ENCODE peak calls at places on chromosomes 11 and 22, in four cellular contexts. V is Caco-2, G is breast epithelium, Y is spleen. D is an unnamed sample.

GRCh38 chr22:32760815-32761214 is 40.7 kb upstream of the TIMP3 start:
- DNase-seq in V (no peak), G (no peak), Y (no peak), D (no peak)

GRCh38 chr11:44171518-44171917 is 76.0 kb downstream of the EXT2 start:
- DNase-seq in V (no peak), G (no peak), Y (no peak), D (no peak)

GRCh38 chr22:39960791-39961746 is 872 bp downstream of the TMA7B start:
- DNase-seq in V (no peak), G (no peak), Y (peak), D (no peak)

GRCh38 chr22:27825174-27825573 is 23.6 kb upstream of the MN1 start:
- DNase-seq in V (no peak), G (no peak), Y (no peak), D (no peak)

GRCh38 chr22:29383740-29384139 is 4.6 kb downstream of the AP1B1 start:
- DNase-seq in V (peak), G (no peak), Y (no peak), D (no peak)

GRCh38 chr11:10982695-10983492 is 125.0 kb upstream of the ZBED5 start:
- DNase-seq in V (no peak), G (no peak), Y (no peak), D (no peak)

GRCh38 chr22:23389271-23390071 is 190.6 kb downstream of the IGLL1 start:
- DNase-seq in V (no peak), G (no peak), Y (no peak), D (no peak)

GRCh38 chr22:47836957-47837356 is 1074.5 kb downstream of the TBC1D22A start:
- DNase-seq in V (no peak), G (no peak), Y (no peak), D (no peak)

GRCh38 chr11:92192141-92192540 is 32.5 kb upstream of the FAT3 start:
- DNase-seq in V (no peak), G (no peak), Y (no peak), D (no peak)

GRCh38 chr22:28942801-28943500 is 59.6 kb downstream of the ZNRF3 start:
- DNase-seq in V (no peak), G (no peak), Y (no peak), D (no peak)

GRCh38 chr22:41919357-41920224 is 4.7 kb upstream of the SHISA8 start:
- DNase-seq in V (no peak), G (no peak), Y (peak), D (peak)

GRCh38 chr11:10606536-10607208 is 38.2 kb upstream of the LYVE1 start:
- DNase-seq in V (no peak), G (no peak), Y (no peak), D (no peak)

GRCh38 chr22:35328472-35328885 is 28.8 kb downstream of the TOM1 start:
- DNase-seq in V (no peak), G (peak), Y (peak), D (peak)

GRCh38 chr11:120022617-120023016 is 115.3 kb downstream of the TRIM29 start:
- DNase-seq in V (no peak), G (no peak), Y (no peak), D (no peak)

GRCh38 chr22:42978453-42979103 is 36.4 kb downstream of the PACSIN2 start:
- DNase-seq in V (no peak), G (no peak), Y (no peak), D (no peak)

GRCh38 chr11:23078289-23078971 is 218.2 kb upstream of the CCDC179 start:
- DNase-seq in V (no peak), G (no peak), Y (no peak), D (no peak)

GRCh38 chr11:39236916-39237315 is 2222.5 kb downstream of the LRRC4C start:
- DNase-seq in V (no peak), G (no peak), Y (no peak), D (no peak)

GRCh38 chr11:104946907-104947306 is 21.5 kb downstream of the CASP4 start:
- DNase-seq in V (no peak), G (no peak), Y (no peak), D (no peak)

GRCh38 chr22:47090591-47091240 is 328.3 kb downstream of the TBC1D22A start:
- DNase-seq in V (no peak), G (no peak), Y (no peak), D (no peak)

GRCh38 chr11:130827697-130828377 is 88.4 kb downstream of the SNX19 start:
- DNase-seq in V (peak), G (peak), Y (peak), D (no peak)

GRCh38 chr11:119992171-119993051 is 145.5 kb downstream of the TRIM29 start:
- DNase-seq in V (no peak), G (no peak), Y (peak), D (peak)

DNA sequence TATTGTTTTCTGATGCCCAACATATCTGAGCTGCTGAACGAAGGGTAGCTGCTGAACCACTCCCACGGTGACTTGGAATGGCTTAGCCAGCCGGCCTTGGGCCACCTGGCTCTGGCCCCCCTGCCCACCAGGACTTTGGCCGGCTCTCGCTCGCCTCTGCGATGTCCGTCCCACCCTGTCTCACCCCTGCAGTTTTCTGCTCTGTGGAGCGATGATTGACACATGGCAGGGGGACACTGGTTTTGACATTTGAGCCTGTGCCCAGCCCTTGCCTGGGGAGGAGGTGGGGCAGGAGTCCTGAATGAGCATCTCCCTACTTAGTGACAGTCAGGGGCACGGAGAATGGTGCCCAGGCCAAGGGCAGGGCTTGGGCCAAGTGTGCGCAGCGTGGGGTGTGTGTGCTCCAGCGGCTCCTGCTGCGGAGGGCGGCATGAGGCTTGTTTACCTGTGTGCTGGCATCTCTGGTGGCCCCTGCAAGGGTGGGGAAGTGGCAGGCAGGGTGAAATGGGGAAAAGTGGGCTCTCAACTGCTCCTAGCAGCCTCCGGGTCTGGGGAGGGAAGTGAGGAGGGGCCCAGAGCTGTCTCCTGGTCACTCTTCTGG is 15.7 kb upstream of the CDKN1C start:
- DNase-seq in V (no peak), G (no peak), Y (peak), D (no peak)
- H3K4me3 ChIP-seq in V (peak), G (peak), Y (peak), D (peak)

GRCh38 chr11:74694136-74694535 is 37.1 kb downstream of the CHRDL2 start:
- DNase-seq in V (no peak), G (no peak), Y (no peak), D (no peak)
- TF ChIP-seq CTCF in V (peak), G (no peak), Y (no peak), D (no peak)

GRCh38 chr11:61888043-61888442 is 3.3 kb downstream of the FADS3 start:
- DNase-seq in V (no peak), G (peak), Y (no peak), D (peak)
- H3K4me3 ChIP-seq in V (no peak), G (no peak), Y (no peak), D (no peak)

GRCh38 chr11:128705124-128705920 is 11.4 kb downstream of the FLI1 start:
- DNase-seq in V (no peak), G (no peak), Y (no peak), D (no peak)

GRCh38 chr11:128708660-128709059 is 14.8 kb downstream of the FLI1 start:
- DNase-seq in V (no peak), G (no peak), Y (no peak), D (no peak)

GRCh38 chr11:128707671-128708070 is 13.8 kb downstream of the FLI1 start:
- DNase-seq in V (no peak), G (no peak), Y (no peak), D (no peak)

GRCh38 chr11:128711136-128711535 is 17.3 kb downstream of the FLI1 start:
- DNase-seq in V (no peak), G (no peak), Y (no peak), D (no peak)

GRCh38 chr11:128709402-128709801 is 15.5 kb downstream of the FLI1 start:
- DNase-seq in V (no peak), G (no peak), Y (no peak), D (no peak)
- TF ChIP-seq CTCF in V (no peak), G (no peak), Y (no peak), D (no peak)

DNA sequence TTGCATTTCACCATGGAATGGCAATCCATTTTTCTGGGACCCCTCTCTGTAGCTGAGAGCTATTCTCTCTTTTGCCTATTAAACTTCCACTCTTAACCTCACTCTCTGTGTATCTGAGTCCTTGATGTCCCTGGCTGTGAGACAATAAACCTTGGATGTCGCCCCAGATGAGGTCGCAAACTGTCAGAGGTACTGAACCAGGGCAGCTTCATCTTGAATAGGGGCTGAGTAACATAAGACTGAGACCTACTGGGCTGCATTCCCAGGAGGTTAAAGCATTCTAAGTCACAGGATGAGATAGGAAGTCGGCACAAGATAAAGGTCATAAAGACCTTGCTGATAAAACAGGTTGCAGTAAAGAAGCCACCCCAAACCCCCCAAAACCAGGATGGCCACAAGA is 68.0 kb downstream of the RSF1 start:
- DNase-seq in V (peak), G (no peak), Y (no peak), D (no peak)
- H3K4me3 ChIP-seq in V (no peak), G (no peak), Y (no peak), D (no peak)

GRCh38 chr11:75562836-75563484 is 907 bp downstream of the SERPINH1 start:
- DNase-seq in V (peak), G (no peak), Y (no peak), D (no peak)

GRCh38 chr11:75565221-75565814 is 3.3 kb downstream of the SERPINH1 start:
- DNase-seq in V (no peak), G (no peak), Y (no peak), D (peak)

GRCh38 chr11:75562048-75562835 is at the start of gene SERPINH1:
- DNase-seq in V (peak), G (peak), Y (peak), D (peak)

GRCh38 chr11:75563501-75563977 is 1.5 kb downstream of the SERPINH1 start:
- DNase-seq in V (no peak), G (no peak), Y (no peak), D (no peak)

DNA sequence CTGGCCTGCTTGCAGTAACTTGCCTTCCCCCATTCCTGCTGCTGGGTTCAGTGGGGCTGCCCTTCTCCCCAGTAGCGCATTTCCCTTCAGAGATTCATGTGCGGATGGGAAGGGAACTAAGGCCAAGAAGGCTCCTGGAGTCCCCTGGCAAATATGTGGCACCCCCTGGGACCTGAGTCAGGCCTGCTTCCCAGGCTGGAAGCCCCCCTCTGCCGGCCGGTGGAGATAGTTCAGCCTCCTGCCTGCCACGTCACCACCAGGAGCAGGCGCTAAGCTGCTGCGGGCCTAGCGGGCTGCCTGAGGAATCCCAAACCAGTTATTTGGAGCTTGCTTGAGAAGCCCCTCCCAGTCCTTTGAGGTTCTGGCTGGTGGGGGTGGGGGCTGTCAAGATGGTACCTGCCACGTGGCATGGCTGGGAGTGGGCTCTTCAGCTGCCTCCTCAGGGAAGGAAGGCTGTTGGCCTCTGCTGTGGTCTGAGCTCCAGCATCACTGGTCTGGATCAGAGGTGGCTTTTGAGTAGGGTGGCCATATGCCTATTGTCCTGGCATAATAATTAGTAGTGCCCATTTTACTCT is 2.0 kb downstream of the SERPINH1 start:
- DNase-seq in V (no peak), G (no peak), Y (no peak), D (peak)
- TF ChIP-seq CTCF in V (no peak), G (no peak), Y (peak), D (peak)

DNA sequence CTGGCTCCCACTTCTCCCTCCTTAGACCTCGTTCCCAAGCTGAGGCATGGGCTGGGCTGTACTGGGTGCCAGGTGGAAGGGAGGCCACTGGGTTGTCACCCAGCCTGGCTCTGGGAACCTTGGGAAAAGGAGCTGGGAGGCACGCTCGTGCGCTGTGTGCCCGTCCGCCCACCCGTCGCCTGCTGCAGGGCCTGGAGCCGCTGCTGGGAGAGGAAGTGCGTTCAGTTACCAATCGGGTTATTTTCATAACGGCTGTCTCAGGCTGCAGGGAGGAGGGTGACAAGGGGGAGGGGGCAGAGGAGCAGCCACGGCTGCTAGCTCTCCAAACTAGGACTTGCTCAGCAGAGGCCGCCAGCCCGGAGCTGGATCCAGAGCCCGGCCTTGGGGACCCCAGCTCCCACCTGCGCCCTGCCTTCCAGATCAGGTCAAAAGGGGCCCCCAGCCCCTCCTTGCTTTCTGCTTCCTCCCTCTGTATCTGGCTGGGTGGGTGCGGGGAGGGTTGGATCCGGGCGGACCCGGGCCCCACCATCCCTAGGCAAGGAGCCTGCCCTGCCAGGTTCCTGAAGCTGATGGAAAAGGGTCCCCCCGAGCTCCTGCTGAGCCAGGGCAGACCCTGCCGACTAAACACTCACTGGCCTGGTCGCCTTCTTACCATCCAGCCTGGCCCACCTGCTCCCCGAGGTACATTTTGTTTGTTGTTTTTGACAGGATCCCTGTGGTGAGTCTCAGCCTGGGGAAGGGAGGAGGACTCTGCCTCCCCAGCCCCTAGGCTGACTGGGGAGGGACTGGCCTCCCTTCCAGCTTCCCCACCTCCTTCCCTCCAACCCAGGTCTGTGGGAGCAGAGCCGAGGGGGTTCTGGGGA is 14.3 kb downstream of the DGKZ start:
- DNase-seq in V (no peak), G (no peak), Y (peak), D (peak)
- H3K4me3 ChIP-seq in V (no peak), G (peak), Y (peak), D (peak)